ENCODE peak calls at places on chromosomes 1 and 21, in five cellular contexts. One of them, this sample, is unnamed.

GRCh38 chr1:25672763-25673409 is 56.3 kb downstream of the MAN1C1 start:
- DNase-seq in T-cell: no peak
- DNase-seq in spleen: no peak
- DNase-seq in activated T-cell treated with anti-CD3 and anti-CD28 coated beads for 24 hours: no peak
- DNase-seq in fibroblast of gingiva: no peak
- DNase-seq in this sample: no peak

GRCh38 chr1:226549094-226549936 is 751 bp downstream of the STUM start:
- DNase-seq in T-cell: no peak
- DNase-seq in spleen: no peak
- DNase-seq in activated T-cell treated with anti-CD3 and anti-CD28 coated beads for 24 hours: peak; percentile 1
- DNase-seq in fibroblast of gingiva: no peak
- DNase-seq in this sample: no peak

GRCh38 chr1:111242805-111243523 is 15.5 kb downstream of the CHI3L2 start:
- DNase-seq in T-cell: no peak
- DNase-seq in spleen: no peak
- DNase-seq in activated T-cell treated with anti-CD3 and anti-CD28 coated beads for 24 hours: no peak
- DNase-seq in fibroblast of gingiva: no peak
- DNase-seq in this sample: no peak

GRCh38 chr1:116486424-116486823 is 84.4 kb downstream of the CD58 start:
- DNase-seq in T-cell: no peak
- DNase-seq in spleen: no peak
- DNase-seq in activated T-cell treated with anti-CD3 and anti-CD28 coated beads for 24 hours: no peak
- DNase-seq in fibroblast of gingiva: peak; percentile 78
- DNase-seq in this sample: no peak

GRCh38 chr1:227546055-227546454 is 17.3 kb upstream of the ZNF678 start:
- DNase-seq in T-cell: no peak
- DNase-seq in spleen: peak; percentile 67
- DNase-seq in activated T-cell treated with anti-CD3 and anti-CD28 coated beads for 24 hours: no peak
- DNase-seq in fibroblast of gingiva: no peak
- DNase-seq in this sample: peak; percentile 71

GRCh38 chr21:22120616-22121266 is 1122.5 kb downstream of the NCAM2 start:
- DNase-seq in T-cell: no peak
- DNase-seq in spleen: no peak
- DNase-seq in activated T-cell treated with anti-CD3 and anti-CD28 coated beads for 24 hours: no peak
- DNase-seq in fibroblast of gingiva: no peak
- DNase-seq in this sample: no peak

GRCh38 chr1:225845633-225846259 is 35.8 kb downstream of the EPHX1 start:
- DNase-seq in T-cell: no peak
- DNase-seq in spleen: peak; percentile 84
- DNase-seq in activated T-cell treated with anti-CD3 and anti-CD28 coated beads for 24 hours: no peak
- DNase-seq in fibroblast of gingiva: peak; percentile 82
- DNase-seq in this sample: no peak

GRCh38 chr1:53732912-53733317 is 6.0 kb downstream of the GLIS1 start:
- DNase-seq in T-cell: no peak
- DNase-seq in spleen: no peak
- DNase-seq in activated T-cell treated with anti-CD3 and anti-CD28 coated beads for 24 hours: no peak
- DNase-seq in fibroblast of gingiva: peak; percentile 93
- DNase-seq in this sample: no peak

GRCh38 chr1:246748867-246749266 is 24.7 kb downstream of the SCCPDH start:
- DNase-seq in T-cell: no peak
- DNase-seq in spleen: no peak
- DNase-seq in activated T-cell treated with anti-CD3 and anti-CD28 coated beads for 24 hours: no peak
- DNase-seq in fibroblast of gingiva: no peak
- DNase-seq in this sample: no peak

This sample was measured in chondrocyte.